ENCODE peak calls at places on chromosomes 12 and 14, in seven cellular contexts. One of them, this sample, is unnamed.

GRCh38 chr14:72692678-72693077 is 201.2 kb downstream of the DPF3 start:
- DNase-seq in neural progenitor cell: peak
- DNase-seq in PC-3: no peak
- DNase-seq in GM23338: peak
- DNase-seq in HCT116: no peak
- DNase-seq in MM.1S: no peak
- DNase-seq in hepatocyte: peak
- DNase-seq in this sample: no peak

GRCh38 chr14:89212386-89213235 is 204.4 kb downstream of the FOXN3 start:
- DNase-seq in hepatocyte: no peak
- DNase-seq in GM23338: no peak
- DNase-seq in neural progenitor cell: no peak
- DNase-seq in PC-3: no peak
- DNase-seq in HCT116: no peak
- DNase-seq in MM.1S: no peak
- DNase-seq in this sample: no peak

GRCh38 chr12:111429760-111430417 is 24.2 kb downstream of the SH2B3 start:
- DNase-seq in GM23338: no peak
- DNase-seq in HCT116: no peak
- DNase-seq in hepatocyte: no peak
- DNase-seq in MM.1S: no peak
- DNase-seq in PC-3: no peak
- DNase-seq in neural progenitor cell: no peak
- DNase-seq in this sample: no peak

GRCh38 chr14:58663494-58664111 is 25.8 kb downstream of the DACT1 start:
- DNase-seq in neural progenitor cell: no peak
- DNase-seq in GM23338: peak
- DNase-seq in PC-3: no peak
- DNase-seq in hepatocyte: peak
- DNase-seq in MM.1S: no peak
- DNase-seq in HCT116: no peak
- DNase-seq in this sample: peak

GRCh38 chr14:76929927-76930326 is 98.6 kb downstream of the IRF2BPL start:
- DNase-seq in MM.1S: peak
- DNase-seq in neural progenitor cell: no peak
- DNase-seq in PC-3: no peak
- DNase-seq in HCT116: no peak
- DNase-seq in GM23338: peak
- DNase-seq in hepatocyte: no peak
- DNase-seq in this sample: peak

GRCh38 chr12:114729731-114730130 is 45.8 kb upstream of the TBX3 start:
- DNase-seq in neural progenitor cell: no peak
- DNase-seq in HCT116: no peak
- DNase-seq in GM23338: no peak
- DNase-seq in hepatocyte: no peak
- DNase-seq in MM.1S: no peak
- DNase-seq in PC-3: peak
- DNase-seq in this sample: peak

GRCh38 chr12:132285991-132286681 is 43.3 kb downstream of the GALNT9 start:
- DNase-seq in neural progenitor cell: peak
- DNase-seq in HCT116: no peak
- DNase-seq in PC-3: peak
- DNase-seq in hepatocyte: peak
- DNase-seq in MM.1S: no peak
- DNase-seq in GM23338: peak
- DNase-seq in this sample: peak

GRCh38 chr14:35879141-35879648 is 53.1 kb downstream of the BRMS1L start:
- DNase-seq in neural progenitor cell: no peak
- DNase-seq in GM23338: no peak
- DNase-seq in HCT116: no peak
- DNase-seq in PC-3: no peak
- DNase-seq in hepatocyte: no peak
- DNase-seq in MM.1S: no peak
- DNase-seq in this sample: peak

GRCh38 chr14:51295666-51296263 is 55.7 kb downstream of the TMX1 start:
- DNase-seq in GM23338: no peak
- DNase-seq in neural progenitor cell: no peak
- DNase-seq in hepatocyte: no peak
- DNase-seq in MM.1S: no peak
- DNase-seq in HCT116: no peak
- DNase-seq in PC-3: peak
- DNase-seq in this sample: peak

GRCh38 chr12:60501124-60501729 is 905.4 kb downstream of the SLC16A7 start:
- DNase-seq in neural progenitor cell: peak
- DNase-seq in HCT116: no peak
- DNase-seq in hepatocyte: peak
- DNase-seq in GM23338: peak
- DNase-seq in MM.1S: peak
- DNase-seq in PC-3: peak
- DNase-seq in this sample: peak

GRCh38 chr12:104958946-104959841 is 1.1 kb upstream of the SLC41A2 start:
- DNase-seq in GM23338: peak
- DNase-seq in HCT116: no peak
- DNase-seq in MM.1S: no peak
- DNase-seq in PC-3: peak
- DNase-seq in neural progenitor cell: no peak
- DNase-seq in hepatocyte: no peak
- DNase-seq in this sample: peak

GRCh38 chr12:3003593-3003992 is 44.4 kb downstream of the TEAD4 start:
- DNase-seq in neural progenitor cell: no peak
- DNase-seq in HCT116: no peak
- DNase-seq in MM.1S: no peak
- DNase-seq in PC-3: no peak
- DNase-seq in hepatocyte: no peak
- DNase-seq in GM23338: peak
- DNase-seq in this sample: no peak

GRCh38 chr12:4825139-4825858 is 84.4 kb upstream of the KCNA1 start:
- DNase-seq in GM23338: no peak
- DNase-seq in MM.1S: peak
- DNase-seq in HCT116: no peak
- DNase-seq in neural progenitor cell: no peak
- DNase-seq in hepatocyte: no peak
- DNase-seq in PC-3: no peak
- DNase-seq in this sample: no peak

GRCh38 chr14:85315290-85315689 is 214.7 kb upstream of the FLRT2 start:
- DNase-seq in GM23338: no peak
- DNase-seq in PC-3: no peak
- DNase-seq in hepatocyte: no peak
- DNase-seq in MM.1S: no peak
- DNase-seq in HCT116: no peak
- DNase-seq in neural progenitor cell: peak
- DNase-seq in this sample: no peak

GRCh38 chr14:85313801-85314207 is 216.1 kb upstream of the FLRT2 start:
- DNase-seq in GM23338: no peak
- DNase-seq in neural progenitor cell: peak
- DNase-seq in PC-3: no peak
- DNase-seq in MM.1S: no peak
- DNase-seq in hepatocyte: no peak
- DNase-seq in HCT116: no peak
- DNase-seq in this sample: peak

GRCh38 chr14:85315891-85316290 is 214.1 kb upstream of the FLRT2 start:
- DNase-seq in MM.1S: no peak
- DNase-seq in PC-3: no peak
- DNase-seq in hepatocyte: no peak
- DNase-seq in GM23338: no peak
- DNase-seq in HCT116: no peak
- DNase-seq in neural progenitor cell: no peak
- DNase-seq in this sample: peak

GRCh38 chr14:85308531-85309300 is 221.2 kb upstream of the FLRT2 start:
- DNase-seq in PC-3: no peak
- DNase-seq in neural progenitor cell: peak
- DNase-seq in MM.1S: no peak
- DNase-seq in HCT116: no peak
- DNase-seq in GM23338: no peak
- DNase-seq in hepatocyte: no peak
- DNase-seq in this sample: no peak

GRCh38 chr14:85310491-85311272 is 219.3 kb upstream of the FLRT2 start:
- DNase-seq in PC-3: no peak
- DNase-seq in GM23338: no peak
- DNase-seq in neural progenitor cell: no peak
- DNase-seq in HCT116: no peak
- DNase-seq in MM.1S: no peak
- DNase-seq in hepatocyte: no peak
- DNase-seq in this sample: no peak
- H2AFZ ChIP-seq in PC-3: no peak
- H2AFZ ChIP-seq in GM23338: no peak
- H2AFZ ChIP-seq in neural progenitor cell: no peak
- H2AFZ ChIP-seq in HCT116: no peak
- H2AFZ ChIP-seq in MM.1S: no peak
- H2AFZ ChIP-seq in hepatocyte: no peak
- H2AFZ ChIP-seq in this sample: no peak

GRCh38 chr14:95547626-95548327 is 12.9 kb downstream of the GLRX5 start:
- DNase-seq in HCT116: no peak
- DNase-seq in hepatocyte: no peak
- DNase-seq in MM.1S: no peak
- DNase-seq in GM23338: peak
- DNase-seq in neural progenitor cell: peak
- DNase-seq in PC-3: peak
- DNase-seq in this sample: peak
- TF ChIP-seq EZH2 in HCT116: no peak
- TF ChIP-seq EZH2 in hepatocyte: no peak
- TF ChIP-seq EZH2 in MM.1S: no peak
- TF ChIP-seq EZH2 in GM23338: no peak
- TF ChIP-seq EZH2 in neural progenitor cell: no peak
- TF ChIP-seq EZH2 in PC-3: no peak
- TF ChIP-seq EZH2 in this sample: no peak

GRCh38 chr12:123946152-123946515 is 26.5 kb downstream of the CCDC92 start:
- DNase-seq in PC-3: no peak
- DNase-seq in MM.1S: no peak
- DNase-seq in GM23338: no peak
- DNase-seq in neural progenitor cell: no peak
- DNase-seq in hepatocyte: no peak
- DNase-seq in HCT116: no peak
- DNase-seq in this sample: no peak

GRCh38 chr12:123949118-123949774 is 23.4 kb downstream of the CCDC92 start:
- DNase-seq in HCT116: no peak
- DNase-seq in neural progenitor cell: peak
- DNase-seq in MM.1S: no peak
- DNase-seq in PC-3: no peak
- DNase-seq in hepatocyte: peak
- DNase-seq in GM23338: no peak
- DNase-seq in this sample: no peak

GRCh38 chr12:123950476-123951169 is 22.0 kb downstream of the CCDC92 start:
- DNase-seq in hepatocyte: no peak
- DNase-seq in PC-3: no peak
- DNase-seq in HCT116: no peak
- DNase-seq in GM23338: no peak
- DNase-seq in neural progenitor cell: no peak
- DNase-seq in MM.1S: no peak
- DNase-seq in this sample: no peak

GRCh38 chr12:123951467-123951866 is 21.2 kb downstream of the CCDC92 start:
- DNase-seq in HCT116: no peak
- DNase-seq in GM23338: no peak
- DNase-seq in hepatocyte: no peak
- DNase-seq in MM.1S: no peak
- DNase-seq in PC-3: no peak
- DNase-seq in neural progenitor cell: no peak
- DNase-seq in this sample: no peak

DNA sequence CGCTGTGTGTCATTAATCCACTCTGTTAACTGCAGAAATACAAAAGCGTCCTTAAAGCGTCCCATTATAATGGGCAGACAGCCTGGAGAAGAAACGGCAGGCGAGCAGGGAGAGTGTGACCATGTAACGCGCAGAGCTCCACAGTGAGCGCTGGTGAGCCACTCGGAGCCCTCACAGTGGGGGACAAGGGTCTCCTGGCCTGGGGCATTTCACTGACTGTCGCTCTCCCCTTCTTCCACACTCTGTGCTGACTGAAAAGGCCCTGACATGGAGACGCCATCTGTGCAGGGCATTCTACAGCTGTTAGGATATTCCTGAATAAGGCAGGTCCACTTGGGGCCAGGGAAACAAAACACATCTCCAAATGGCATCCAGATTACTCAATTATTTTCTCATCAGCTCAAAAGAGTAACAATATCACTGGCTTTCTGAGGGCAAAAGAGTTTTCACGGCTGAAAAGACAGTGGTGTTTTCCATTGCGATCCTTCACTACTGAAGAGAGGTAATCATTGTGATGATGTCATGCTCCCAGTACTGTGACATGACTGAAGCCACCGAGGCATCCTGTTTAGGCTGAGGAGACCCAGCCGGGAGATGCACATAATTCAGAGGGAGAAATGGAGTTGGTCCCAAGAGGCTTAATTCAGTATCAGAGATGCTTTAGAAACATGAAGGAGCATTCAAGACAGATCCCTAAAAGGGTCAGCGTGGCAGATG is 24.1 kb downstream of the CCDC92 start:
- DNase-seq in PC-3: no peak
- DNase-seq in GM23338: no peak
- DNase-seq in MM.1S: no peak
- DNase-seq in hepatocyte: no peak
- DNase-seq in neural progenitor cell: no peak
- DNase-seq in HCT116: no peak
- DNase-seq in this sample: no peak
- TF ChIP-seq EZH2phosphoT487 in PC-3: no peak
- TF ChIP-seq EZH2phosphoT487 in GM23338: no peak
- TF ChIP-seq EZH2phosphoT487 in MM.1S: no peak
- TF ChIP-seq EZH2phosphoT487 in hepatocyte: no peak
- TF ChIP-seq EZH2phosphoT487 in neural progenitor cell: no peak
- TF ChIP-seq EZH2phosphoT487 in HCT116: no peak
- TF ChIP-seq EZH2phosphoT487 in this sample: no peak

GRCh38 chr14:49961270-49962222 is 68.7 kb downstream of the ARF6 start:
- DNase-seq in HCT116: no peak
- DNase-seq in hepatocyte: no peak
- DNase-seq in GM23338: no peak
- DNase-seq in MM.1S: no peak
- DNase-seq in PC-3: peak
- DNase-seq in neural progenitor cell: no peak
- DNase-seq in this sample: no peak
- H2AFZ ChIP-seq in HCT116: peak
- H2AFZ ChIP-seq in hepatocyte: no peak
- H2AFZ ChIP-seq in GM23338: peak
- H2AFZ ChIP-seq in MM.1S: no peak
- H2AFZ ChIP-seq in PC-3: peak
- H2AFZ ChIP-seq in neural progenitor cell: no peak
- H2AFZ ChIP-seq in this sample: no peak

This sample was measured in GM23248.